ENCODE peak calls at places on chromosomes 11 and 22, in five cellular contexts. L is psoas muscle, B is right atrium auricular region, N is HL-60, I is tibial nerve. H is an unnamed sample.
A peak's percentile ranks its signal among the peaks of the same experiment; 100 is the strongest.

GRCh38 chr22:27019827-27020226 is 362.4 kb downstream of the MIAT start:
- DNase-seq in L (no peak), B (no peak), N (no peak), I (no peak), H (no peak)

GRCh38 chr11:118186346-118187107 is 10.1 kb upstream of the SCN2B start:
- DNase-seq in L (no peak), B (no peak), N (no peak), I (no peak), H (no peak)

GRCh38 chr11:26963764-26964163 is 30.1 kb upstream of the FIBIN start:
- DNase-seq in L (no peak), B (no peak), N (no peak), I (no peak), H (no peak)

GRCh38 chr11:66126808-66127555 is 56.9 kb downstream of the PACS1 start:
- DNase-seq in L (peak; percentile 60), B (peak; percentile 77), N (no peak), I (no peak), H (peak; percentile 37)

GRCh38 chr22:39570665-39571064 is at the start of gene CACNA1I:
- DNase-seq in L (no peak), B (no peak), N (no peak), I (no peak), H (no peak)

GRCh38 chr11:128021304-128022006 is 565.9 kb downstream of the ETS1 start:
- DNase-seq in L (no peak), B (no peak), N (no peak), I (no peak), H (no peak)

GRCh38 chr11:66264893-66265292 is 3.5 kb upstream of the RAB1B start:
- DNase-seq in L (peak; percentile 49), B (no peak), N (no peak), I (no peak), H (no peak)

GRCh38 chr22:39309364-39309861 is 10.0 kb downstream of the RPL3 start:
- DNase-seq in L (no peak), B (peak; percentile 72), N (no peak), I (no peak), H (no peak)

GRCh38 chr11:121089566-121089965 is 11.5 kb upstream of the TECTA start:
- DNase-seq in L (no peak), B (no peak), N (no peak), I (no peak), H (no peak)

GRCh38 chr11:20211691-20212090 is 51.4 kb upstream of the DBX1 start:
- DNase-seq in L (no peak), B (no peak), N (no peak), I (no peak), H (no peak)

GRCh38 chr11:21986361-21986760 is 206.5 kb upstream of the ANO5 start:
- DNase-seq in L (no peak), B (no peak), N (no peak), I (no peak), H (no peak)

GRCh38 chr11:18749681-18750319 is 23.8 kb upstream of the IGSF22 start:
- DNase-seq in L (no peak), B (peak; percentile 62), N (no peak), I (no peak), H (no peak)

GRCh38 chr11:61075891-61076290 is 26.4 kb upstream of the CD5 start:
- DNase-seq in L (no peak), B (no peak), N (no peak), I (no peak), H (no peak)

GRCh38 chr11:108967571-108967970 is 302.7 kb downstream of the DDX10 start:
- DNase-seq in L (no peak), B (no peak), N (no peak), I (no peak), H (peak; percentile 32)

GRCh38 chr22:37176464-37177061 is 11.5 kb downstream of the C1QTNF6 start:
- DNase-seq in L (peak; percentile 85), B (peak; percentile 80), N (peak; percentile 68), I (peak; percentile 49), H (peak; percentile 76)

DNA sequence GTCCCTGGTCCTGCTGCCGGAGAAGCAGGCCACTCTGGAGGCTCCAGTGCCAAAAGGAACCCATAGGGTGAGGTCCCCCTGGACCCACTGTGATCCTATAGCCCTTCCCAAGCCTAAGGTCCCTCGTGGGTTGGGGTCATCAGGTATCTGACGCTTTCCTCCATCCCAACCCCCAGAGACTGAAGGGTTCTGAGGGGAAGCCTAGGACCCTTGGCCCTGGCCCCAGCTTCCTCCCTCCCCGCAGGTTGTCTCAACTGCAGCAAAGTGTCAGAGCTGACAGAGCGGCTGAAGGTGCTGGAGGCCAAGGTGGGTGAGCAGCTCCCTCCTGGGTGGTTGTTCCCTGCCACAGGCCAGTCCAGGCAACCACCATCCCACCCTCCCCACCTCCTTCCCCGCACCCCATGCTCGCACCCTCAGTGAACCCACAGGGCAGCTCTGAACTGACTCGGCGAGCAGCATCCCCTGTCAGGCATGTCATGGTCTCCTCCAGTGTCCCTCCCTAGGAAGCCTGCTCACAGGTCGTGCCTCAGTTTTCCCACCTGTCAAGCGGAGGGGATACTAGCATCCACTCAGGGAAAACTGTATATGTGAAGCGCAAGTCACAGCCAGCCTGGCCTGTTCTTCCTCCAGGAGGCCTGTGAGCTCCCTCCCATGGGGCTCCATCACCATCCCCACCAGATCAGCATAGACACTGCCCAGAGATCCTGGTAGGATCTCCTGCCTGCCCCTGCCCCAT is 20.7 kb downstream of the EMID1 start:
- DNase-seq in L (no peak), B (no peak), N (no peak), I (no peak), H (no peak)
- H3K27ac ChIP-seq in L (no peak overlapping the region), B (no peak overlapping the region), N (no peak overlapping the region), I (peak overlapping the region; percentile 76), H (no peak overlapping the region)

GRCh38 chr11:102014756-102015155 is 32.5 kb upstream of the CFAP300 start:
- DNase-seq in L (no peak), B (no peak), N (no peak), I (no peak), H (no peak)

GRCh38 chr11:102010776-102011500 is 36.3 kb upstream of the CFAP300 start:
- DNase-seq in L (peak; percentile 83), B (peak; percentile 74), N (no peak), I (peak; percentile 33), H (peak; percentile 61)

GRCh38 chr11:102017029-102017428 is 30.2 kb upstream of the CFAP300 start:
- DNase-seq in L (no peak), B (no peak), N (no peak), I (no peak), H (no peak)

GRCh38 chr11:102007567-102008437 is 39.4 kb upstream of the CFAP300 start:
- DNase-seq in L (no peak), B (no peak), N (peak; percentile 6), I (no peak), H (no peak)

DNA sequence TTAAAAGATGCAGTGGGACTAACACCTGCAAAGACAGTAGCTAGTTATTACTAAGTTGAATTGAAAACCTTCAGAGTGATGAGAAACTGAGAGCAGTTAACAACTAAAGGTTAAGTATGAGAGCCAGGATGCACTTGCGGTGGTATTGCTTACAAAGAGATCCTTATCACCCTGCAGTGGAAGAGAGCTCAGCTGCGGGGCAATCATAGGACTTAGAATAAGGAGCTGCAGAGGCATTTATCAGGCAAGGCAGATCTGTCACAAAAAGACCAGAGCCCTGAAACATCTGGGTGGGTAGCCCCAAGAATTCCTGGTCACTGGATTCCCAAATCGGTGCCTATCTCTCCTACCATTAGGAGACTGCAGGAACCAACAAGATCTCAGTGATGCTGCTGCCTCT is 34.3 kb upstream of the CFAP300 start:
- DNase-seq in L (no peak), B (no peak), N (no peak), I (no peak), H (no peak)
- H3K27ac ChIP-seq in L (no peak overlapping the region), B (no peak overlapping the region), N (no peak overlapping the region), I (no peak overlapping the region), H (no peak overlapping the region)

DNA sequence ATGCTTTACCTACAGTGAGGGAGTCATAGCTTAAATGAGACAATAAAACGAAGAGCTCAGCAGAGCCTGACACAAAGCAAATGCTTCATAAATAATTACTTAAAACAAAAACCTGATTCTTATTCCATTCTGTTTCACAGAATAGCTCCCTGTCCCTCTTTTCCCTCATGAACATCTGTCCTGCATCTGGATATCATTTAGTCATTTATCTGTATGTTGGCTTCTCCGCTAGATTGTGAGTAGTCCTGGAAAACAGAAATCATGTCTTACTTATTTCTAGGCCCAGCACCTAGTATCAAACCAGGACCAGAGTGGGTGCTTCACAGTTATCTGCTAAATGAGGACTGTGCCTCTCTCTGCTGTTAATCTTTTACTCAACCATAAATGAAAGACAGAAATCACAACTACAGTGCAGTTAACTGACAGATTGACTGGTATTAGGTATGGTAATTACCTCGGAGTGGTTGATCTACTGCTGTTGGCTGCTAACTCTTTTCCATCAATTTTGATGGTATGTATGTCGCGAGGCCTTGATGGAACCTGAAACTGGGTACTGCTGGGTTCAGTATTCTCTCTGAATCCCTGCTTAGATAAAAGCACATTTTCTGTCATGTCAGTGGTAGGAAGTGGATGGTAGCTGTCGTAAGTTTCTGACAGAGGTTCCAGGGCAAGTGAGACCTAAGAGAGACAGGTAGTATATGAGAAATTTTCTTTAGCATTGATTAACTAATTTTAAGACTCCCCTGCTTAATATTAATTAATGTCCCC is 31.5 kb downstream of the C2CD3 start:
- DNase-seq in L (no peak), B (no peak), N (no peak), I (no peak), H (no peak)
- H3K27ac ChIP-seq in L (peak overlapping the region; percentile 82), B (peak overlapping the region; percentile 74), N (no peak overlapping the region), I (peak overlapping the region; percentile 29), H (peak overlapping the region; percentile 9)

DNA sequence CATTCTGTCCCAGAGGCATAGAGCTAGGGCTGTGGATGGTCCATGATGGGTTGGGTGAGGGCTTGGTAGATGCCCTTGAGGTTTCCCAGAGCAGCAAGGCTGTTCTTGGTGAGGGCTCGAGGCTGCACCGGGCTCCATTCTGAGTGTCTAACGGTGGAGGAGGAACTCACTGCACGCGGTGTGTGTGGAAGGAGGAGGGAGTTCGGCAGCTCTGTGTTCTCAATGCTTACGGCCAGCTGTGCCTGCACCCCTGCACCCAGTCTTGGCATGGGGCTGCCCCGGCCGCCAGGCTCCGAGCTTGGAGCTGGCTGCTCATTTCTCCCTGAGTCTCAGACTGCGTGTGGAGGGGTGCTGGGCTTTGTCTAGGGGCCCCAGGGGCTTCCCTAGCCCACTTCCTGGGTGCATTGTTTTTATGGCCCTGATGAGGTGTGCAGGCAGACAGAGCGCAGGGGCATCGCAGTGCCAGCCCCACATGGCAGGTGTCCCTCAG is 1247.1 kb downstream of the BRD1 start:
- DNase-seq in L (peak; percentile 19), B (no peak), N (no peak), I (no peak), H (no peak)
- H3K27ac ChIP-seq in L (no peak overlapping the region), B (no peak overlapping the region), N (no peak overlapping the region), I (peak overlapping the region; percentile 92), H (no peak overlapping the region)

GRCh38 chr11:114916406-114916805 is 238.1 kb downstream of the NXPE2 start:
- DNase-seq in L (no peak), B (no peak), N (no peak), I (no peak), H (no peak)
- H3K27ac ChIP-seq in L (no peak overlapping the region), B (no peak overlapping the region), N (no peak overlapping the region), I (no peak overlapping the region), H (no peak overlapping the region)

GRCh38 chr11:111327908-111328624 is 29.7 kb downstream of the POU2AF3 start:
- DNase-seq in L (peak; percentile 78), B (no peak), N (no peak), I (no peak), H (peak; percentile 44)
- H3K27ac ChIP-seq in L (peak overlapping the region; percentile 71), B (no peak overlapping the region), N (no peak overlapping the region), I (no peak overlapping the region), H (peak overlapping the region; percentile 14)

H was measured in heart right ventricle.